ENCODE peak calls at places on chromosomes 11 and 22, in four cellular contexts. I is cardiac fibroblast; Z is CD4-positive, alpha-beta memory T cell; M is stomach. H is an unnamed sample.

GRCh38 chr11:1608363-1608762 is at the start of gene KRTAP5-3:
- DNase-seq in M (no peak), Z (no peak), I (no peak), H (no peak)

GRCh38 chr11:47464479-47464878 is 15.5 kb upstream of the RAPSN start:
- DNase-seq in I (peak; percentile 68), M (no peak), Z (no peak), H (no peak)

GRCh38 chr11:94740083-94740974 is 27.8 kb upstream of the AMOTL1 start:
- DNase-seq in M (no peak), Z (no peak), I (peak; percentile 25), H (no peak)

GRCh38 chr11:94933225-94934130 is 39.9 kb downstream of the CWC15 start:
- DNase-seq in M (no peak), Z (no peak), I (peak; percentile 97), H (no peak)

GRCh38 chr22:41661088-41661487 is 27.6 kb downstream of the SNU13 start:
- DNase-seq in M (no peak), I (no peak), Z (no peak), H (no peak)

GRCh38 chr11:130469181-130469580 is 20.7 kb downstream of the ADAMTS15 start:
- DNase-seq in M (no peak), Z (no peak), I (no peak), H (no peak)

GRCh38 chr11:17743026-17743807 is 8.6 kb downstream of the KCNC1 start:
- DNase-seq in M (no peak), Z (no peak), I (no peak), H (no peak)

GRCh38 chr11:126048198-126048597 is 14.5 kb downstream of the CDON start:
- DNase-seq in I (no peak), M (no peak), Z (no peak), H (no peak)

GRCh38 chr22:46937939-46938338 is 175.5 kb downstream of the TBC1D22A start:
- DNase-seq in I (no peak), M (no peak), Z (no peak), H (no peak)

GRCh38 chr22:37501610-37502341 is 15.6 kb upstream of the MFNG start:
- DNase-seq in Z (no peak), M (peak; percentile 91), I (peak; percentile 92), H (no peak)

GRCh38 chr11:129251067-129251466 is 58.9 kb upstream of the ARHGAP32 start:
- DNase-seq in Z (no peak), M (no peak), I (peak; percentile 42), H (no peak)

GRCh38 chr11:36455658-36456111 is 54.4 kb downstream of the TRAF6 start:
- DNase-seq in I (peak; percentile 98), M (peak; percentile 36), Z (no peak), H (no peak)

GRCh38 chr22:48464246-48464645 is 1363.4 kb downstream of the BRD1 start:
- DNase-seq in M (no peak), Z (no peak), I (no peak), H (no peak)

GRCh38 chr11:126585388-126586302 is 230.2 kb downstream of the ST3GAL4 start:
- DNase-seq in Z (no peak), I (peak; percentile 97), M (peak; percentile 29), H (no peak)

GRCh38 chr11:72719144-72719543 is 33.1 kb downstream of the ARAP1 start:
- DNase-seq in M (no peak), Z (no peak), I (no peak), H (no peak)

GRCh38 chr11:87295237-87295636 is 257.5 kb downstream of the TMEM135 start:
- DNase-seq in I (no peak), M (no peak), Z (no peak), H (no peak)

GRCh38 chr22:20940178-20940790 is 23.1 kb downstream of the CRKL start:
- DNase-seq in I (no peak), M (no peak), Z (no peak), H (no peak)

GRCh38 chr22:48319321-48320047 is 1508.2 kb downstream of the BRD1 start:
- DNase-seq in M (no peak), Z (no peak), I (no peak), H (no peak)

GRCh38 chr11:72217856-72218745 is 1.5 kb downstream of the FOLR2 start:
- DNase-seq in M (peak; percentile 10), I (no peak), Z (no peak), H (no peak)

GRCh38 chr22:17319541-17319940 is 49.7 kb upstream of the CECR2 start:
- DNase-seq in I (no peak), Z (no peak), M (no peak), H (no peak)

GRCh38 chr11:1837171-1838076 is 1.4 kb upstream of the TNNI2 start:
- DNase-seq in M (peak; percentile 62), I (peak; percentile 55), Z (peak; percentile 77), H (peak; percentile 42)

GRCh38 chr11:115444542-115444941 is 59.7 kb downstream of the CADM1 start:
- DNase-seq in Z (no peak), I (no peak), M (no peak), H (no peak)
- H3K4me3 ChIP-seq in Z (no peak overlapping the region), I (no peak overlapping the region), M (no peak overlapping the region), H (no peak overlapping the region)

DNA sequence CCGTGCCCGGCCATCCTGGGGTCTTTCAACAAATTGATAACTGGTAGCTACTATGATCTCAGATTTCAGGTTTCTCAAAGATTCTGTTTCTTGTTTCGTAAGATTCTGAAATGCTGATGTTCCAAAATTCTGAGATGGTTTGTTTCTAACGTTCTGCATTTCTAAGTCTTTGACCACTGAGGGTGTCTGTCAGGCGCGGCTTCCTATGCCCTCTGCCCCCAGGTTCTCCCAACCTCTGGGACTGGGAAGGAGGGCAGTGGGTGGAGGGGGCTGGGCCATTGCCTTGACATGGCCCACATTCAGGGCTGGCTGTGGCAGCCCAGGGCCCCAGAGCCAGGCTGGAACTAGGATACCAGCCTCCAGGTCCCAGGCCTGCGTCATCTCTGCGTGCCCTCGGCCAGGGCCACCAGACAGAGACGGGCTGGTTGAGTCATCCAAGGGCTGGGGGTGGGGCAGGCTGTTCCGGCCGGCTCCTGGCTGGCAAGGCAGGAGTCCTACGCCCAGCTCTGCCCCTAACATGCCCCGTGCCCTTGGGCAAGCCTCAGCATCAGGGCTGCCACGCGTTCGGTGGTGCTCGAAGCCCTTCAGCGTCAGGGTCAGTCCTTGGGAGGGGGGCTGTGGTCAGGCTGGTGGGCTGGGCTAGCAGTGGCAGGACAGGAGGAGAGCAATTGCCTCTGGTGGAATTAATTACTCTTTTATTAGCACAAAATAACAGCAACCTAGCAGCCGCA is 5.2 kb downstream of the TMEM134 start:
- DNase-seq in Z (no peak), M (peak; percentile 54), I (peak; percentile 62), H (no peak)
- H3K4me3 ChIP-seq in Z (no peak overlapping the region), M (peak overlapping the region; percentile 69), I (peak overlapping the region; percentile 42), H (peak overlapping the region; percentile 82)

GRCh38 chr11:326592-326841 is 5.9 kb upstream of the IFITM3 start:
- DNase-seq in I (no peak), Z (no peak), M (no peak), H (no peak)

GRCh38 chr11:327581-327923 is 6.9 kb upstream of the IFITM3 start:
- DNase-seq in Z (no peak), I (no peak), M (no peak), H (no peak)

GRCh38 chr11:324131-324530 is 3.5 kb upstream of the IFITM3 start:
- DNase-seq in M (no peak), I (no peak), Z (no peak), H (no peak)

GRCh38 chr11:326842-327580 is 6.4 kb upstream of the IFITM3 start:
- DNase-seq in Z (peak; percentile 82), M (peak; percentile 80), I (peak; percentile 85), H (no peak)

GRCh38 chr11:325796-326591 is 5.3 kb upstream of the IFITM3 start:
- DNase-seq in Z (no peak), M (no peak), I (no peak), H (no peak)
- H3K4me3 ChIP-seq in Z (no peak overlapping the region), M (no peak overlapping the region), I (no peak overlapping the region), H (no peak overlapping the region)

GRCh38 chr11:14359573-14360031 is 619 bp upstream of the RRAS2 start:
- DNase-seq in I (no peak), Z (no peak), M (no peak), H (no peak)
- H3K4me3 ChIP-seq in I (peak overlapping the region; percentile 84), Z (no peak overlapping the region), M (peak overlapping the region; percentile 93), H (no peak overlapping the region)

GRCh38 chr11:46105902-46106301 is 15.4 kb downstream of the PHF21A start:
- DNase-seq in Z (no peak), I (no peak), M (no peak), H (no peak)
- H3K4me3 ChIP-seq in Z (no peak overlapping the region), I (no peak overlapping the region), M (no peak overlapping the region), H (no peak overlapping the region)